ENCODE peak calls at places on chromosomes 4 and X, in seven cellular contexts. One of them, this sample, is unnamed. For H3K27me3, the result is how much of the 10 kb centered on the place peaks cover.

GRCh38 chr4:153750197-153750817 is 9.5 kb downstream of the RNF175 start:
- DNase-seq in PC-3: peak
- DNase-seq in GM23338: peak
- DNase-seq in neural progenitor cell: peak
- DNase-seq in HCT116: peak
- DNase-seq in MM.1S: peak
- DNase-seq in hepatocyte: peak
- DNase-seq in this sample: peak

GRCh38 chrX:3820170-3820569 is 106.7 kb upstream of the PRKX start:
- DNase-seq in PC-3: peak
- DNase-seq in GM23338: no peak
- DNase-seq in neural progenitor cell: no peak
- DNase-seq in HCT116: no peak
- DNase-seq in MM.1S: no peak
- DNase-seq in hepatocyte: peak
- DNase-seq in this sample: peak

GRCh38 chr4:15652191-15652590 is 3.0 kb downstream of the FBXL5 start:
- DNase-seq in PC-3: no peak
- DNase-seq in GM23338: no peak
- DNase-seq in neural progenitor cell: no peak
- DNase-seq in HCT116: no peak
- DNase-seq in MM.1S: no peak
- DNase-seq in hepatocyte: no peak
- DNase-seq in this sample: peak

GRCh38 chrX:38260231-38260630 is 39.6 kb upstream of the SRPX start:
- DNase-seq in PC-3: peak
- DNase-seq in GM23338: peak
- DNase-seq in neural progenitor cell: peak
- DNase-seq in HCT116: peak
- DNase-seq in MM.1S: no peak
- DNase-seq in hepatocyte: peak
- DNase-seq in this sample: peak

GRCh38 chrX:96843566-96843965 is 40.1 kb upstream of the RPA4 start:
- DNase-seq in PC-3: no peak
- DNase-seq in GM23338: peak
- DNase-seq in neural progenitor cell: peak
- DNase-seq in HCT116: no peak
- DNase-seq in MM.1S: no peak
- DNase-seq in hepatocyte: peak
- DNase-seq in this sample: no peak

GRCh38 chr4:2426069-2426397 is 7.3 kb downstream of the CFAP99 start:
- DNase-seq in PC-3: no peak
- DNase-seq in GM23338: no peak
- DNase-seq in neural progenitor cell: no peak
- DNase-seq in HCT116: no peak
- DNase-seq in MM.1S: no peak
- DNase-seq in hepatocyte: no peak
- DNase-seq in this sample: no peak

GRCh38 chrX:96568088-96568487 is 116.6 kb upstream of the DIAPH2 start:
- DNase-seq in PC-3: no peak
- DNase-seq in GM23338: no peak
- DNase-seq in neural progenitor cell: no peak
- DNase-seq in HCT116: no peak
- DNase-seq in MM.1S: no peak
- DNase-seq in hepatocyte: no peak
- DNase-seq in this sample: no peak

GRCh38 chrX:130108647-130109428 is 1.5 kb downstream of the ELF4 start:
- DNase-seq in PC-3: peak
- DNase-seq in GM23338: no peak
- DNase-seq in neural progenitor cell: no peak
- DNase-seq in HCT116: no peak
- DNase-seq in MM.1S: no peak
- DNase-seq in hepatocyte: peak
- DNase-seq in this sample: peak

GRCh38 chr4:54661156-54661555 is 3.4 kb downstream of the KIT start:
- DNase-seq in PC-3: peak
- DNase-seq in GM23338: no peak
- DNase-seq in neural progenitor cell: no peak
- DNase-seq in HCT116: no peak
- DNase-seq in MM.1S: no peak
- DNase-seq in hepatocyte: no peak
- DNase-seq in this sample: peak

GRCh38 chr4:8580321-8581093 is at the start of gene GPR78:
- DNase-seq in PC-3: peak
- DNase-seq in GM23338: peak
- DNase-seq in neural progenitor cell: peak
- DNase-seq in HCT116: no peak
- DNase-seq in MM.1S: no peak
- DNase-seq in hepatocyte: peak
- DNase-seq in this sample: peak

GRCh38 chr4:172631832-172632231 is 536.8 kb upstream of the GALNT7 start:
- DNase-seq in PC-3: no peak
- DNase-seq in GM23338: no peak
- DNase-seq in neural progenitor cell: no peak
- DNase-seq in HCT116: no peak
- DNase-seq in MM.1S: no peak
- DNase-seq in hepatocyte: no peak
- DNase-seq in this sample: no peak

GRCh38 chr4:7629855-7630254 is 195.1 kb upstream of the PSAPL1 start:
- DNase-seq in PC-3: no peak
- DNase-seq in GM23338: no peak
- DNase-seq in neural progenitor cell: no peak
- DNase-seq in HCT116: no peak
- DNase-seq in MM.1S: no peak
- DNase-seq in hepatocyte: no peak
- DNase-seq in this sample: no peak

GRCh38 chr4:87938746-87939145 is 36.8 kb upstream of the SPP1 start:
- DNase-seq in PC-3: no peak
- DNase-seq in GM23338: no peak
- DNase-seq in neural progenitor cell: no peak
- DNase-seq in HCT116: no peak
- DNase-seq in MM.1S: no peak
- DNase-seq in hepatocyte: no peak
- DNase-seq in this sample: no peak

GRCh38 chrX:48511561-48511960 is 2.8 kb downstream of the PORCN start:
- DNase-seq in PC-3: peak
- DNase-seq in GM23338: peak
- DNase-seq in neural progenitor cell: peak
- DNase-seq in HCT116: no peak
- DNase-seq in MM.1S: no peak
- DNase-seq in hepatocyte: no peak
- DNase-seq in this sample: peak

GRCh38 chr4:126431049-126431448 is 1116.3 kb downstream of the FAT4 start:
- DNase-seq in PC-3: no peak
- DNase-seq in GM23338: no peak
- DNase-seq in neural progenitor cell: no peak
- DNase-seq in HCT116: no peak
- DNase-seq in MM.1S: no peak
- DNase-seq in hepatocyte: no peak
- DNase-seq in this sample: no peak

GRCh38 chr4:95124906-95125504 is 367.2 kb downstream of the BMPR1B start:
- DNase-seq in PC-3: peak
- DNase-seq in GM23338: peak
- DNase-seq in neural progenitor cell: peak
- DNase-seq in HCT116: peak
- DNase-seq in MM.1S: peak
- DNase-seq in hepatocyte: peak
- DNase-seq in this sample: peak

GRCh38 chrX:107725761-107726555 is 49.6 kb downstream of the TSC22D3 start:
- DNase-seq in PC-3: peak
- DNase-seq in GM23338: no peak
- DNase-seq in neural progenitor cell: no peak
- DNase-seq in HCT116: no peak
- DNase-seq in MM.1S: no peak
- DNase-seq in hepatocyte: no peak
- DNase-seq in this sample: no peak

GRCh38 chr4:186481998-186482790 is 73.2 kb downstream of the MTNR1A start:
- DNase-seq in PC-3: no peak
- DNase-seq in GM23338: peak
- DNase-seq in neural progenitor cell: peak
- DNase-seq in HCT116: no peak
- DNase-seq in MM.1S: no peak
- DNase-seq in hepatocyte: no peak
- DNase-seq in this sample: no peak

GRCh38 chrX:134161162-134161561 is 75.8 kb upstream of the CCDC160 start:
- DNase-seq in PC-3: no peak
- DNase-seq in GM23338: no peak
- DNase-seq in neural progenitor cell: no peak
- DNase-seq in HCT116: no peak
- DNase-seq in MM.1S: no peak
- DNase-seq in hepatocyte: no peak
- DNase-seq in this sample: no peak

DNA sequence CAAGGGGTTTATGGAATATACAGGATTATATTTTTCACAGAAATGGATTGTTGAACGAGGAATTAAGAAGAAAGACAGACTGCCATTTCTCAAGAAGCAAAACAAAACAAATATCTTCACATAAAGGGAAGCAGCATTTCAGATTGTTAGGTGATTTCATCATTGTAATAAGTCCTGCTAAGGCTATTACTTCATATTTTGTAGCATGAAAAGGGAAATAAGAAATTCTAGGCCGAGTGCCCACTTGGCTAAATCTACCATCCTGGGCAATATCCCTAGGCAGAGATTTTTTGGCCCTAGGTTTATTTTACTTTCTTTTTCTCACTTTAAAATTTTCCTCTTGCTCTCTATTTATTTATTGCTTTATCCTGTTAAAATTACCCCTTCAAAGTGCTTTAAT is 142.4 kb downstream of the PDGFC start:
- DNase-seq in PC-3: no peak
- DNase-seq in GM23338: no peak
- DNase-seq in neural progenitor cell: no peak
- DNase-seq in HCT116: no peak
- DNase-seq in MM.1S: no peak
- DNase-seq in hepatocyte: no peak
- DNase-seq in this sample: peak
- TF ChIP-seq EZH2phosphoT487 in PC-3: no peak
- TF ChIP-seq EZH2phosphoT487 in GM23338: no peak
- TF ChIP-seq EZH2phosphoT487 in neural progenitor cell: no peak
- TF ChIP-seq EZH2phosphoT487 in HCT116: no peak
- TF ChIP-seq EZH2phosphoT487 in MM.1S: no peak
- TF ChIP-seq EZH2phosphoT487 in hepatocyte: no peak
- TF ChIP-seq EZH2phosphoT487 in this sample: no peak

GRCh38 chr4:55684276-55684675 is 48.2 kb upstream of the NMU start:
- DNase-seq in PC-3: no peak
- DNase-seq in GM23338: no peak
- DNase-seq in neural progenitor cell: no peak
- DNase-seq in HCT116: no peak
- DNase-seq in MM.1S: no peak
- DNase-seq in hepatocyte: no peak
- DNase-seq in this sample: no peak
- TF ChIP-seq EZH2 in PC-3: no peak
- TF ChIP-seq EZH2 in GM23338: no peak
- TF ChIP-seq EZH2 in neural progenitor cell: no peak
- TF ChIP-seq EZH2 in HCT116: no peak
- TF ChIP-seq EZH2 in MM.1S: no peak
- TF ChIP-seq EZH2 in hepatocyte: no peak
- TF ChIP-seq EZH2 in this sample: no peak

GRCh38 chrX:644304-645023 is 13.9 kb downstream of the SHOX start:
- DNase-seq in PC-3: no peak
- DNase-seq in GM23338: peak
- DNase-seq in neural progenitor cell: peak
- DNase-seq in HCT116: no peak
- DNase-seq in MM.1S: no peak
- DNase-seq in hepatocyte: no peak
- DNase-seq in this sample: no peak

GRCh38 chrX:640641-641040 is 10.1 kb downstream of the SHOX start:
- DNase-seq in PC-3: no peak
- DNase-seq in GM23338: no peak
- DNase-seq in neural progenitor cell: no peak
- DNase-seq in HCT116: no peak
- DNase-seq in MM.1S: no peak
- DNase-seq in hepatocyte: no peak
- DNase-seq in this sample: no peak

GRCh38 chrX:641671-642435 is 11.3 kb downstream of the SHOX start:
- DNase-seq in PC-3: no peak
- DNase-seq in GM23338: no peak
- DNase-seq in neural progenitor cell: no peak
- DNase-seq in HCT116: no peak
- DNase-seq in MM.1S: no peak
- DNase-seq in hepatocyte: no peak
- DNase-seq in this sample: no peak

GRCh38 chrX:643911-644303 is 13.3 kb downstream of the SHOX start:
- DNase-seq in PC-3: no peak
- DNase-seq in GM23338: peak
- DNase-seq in neural progenitor cell: no peak
- DNase-seq in HCT116: no peak
- DNase-seq in MM.1S: no peak
- DNase-seq in hepatocyte: no peak
- DNase-seq in this sample: no peak

DNA sequence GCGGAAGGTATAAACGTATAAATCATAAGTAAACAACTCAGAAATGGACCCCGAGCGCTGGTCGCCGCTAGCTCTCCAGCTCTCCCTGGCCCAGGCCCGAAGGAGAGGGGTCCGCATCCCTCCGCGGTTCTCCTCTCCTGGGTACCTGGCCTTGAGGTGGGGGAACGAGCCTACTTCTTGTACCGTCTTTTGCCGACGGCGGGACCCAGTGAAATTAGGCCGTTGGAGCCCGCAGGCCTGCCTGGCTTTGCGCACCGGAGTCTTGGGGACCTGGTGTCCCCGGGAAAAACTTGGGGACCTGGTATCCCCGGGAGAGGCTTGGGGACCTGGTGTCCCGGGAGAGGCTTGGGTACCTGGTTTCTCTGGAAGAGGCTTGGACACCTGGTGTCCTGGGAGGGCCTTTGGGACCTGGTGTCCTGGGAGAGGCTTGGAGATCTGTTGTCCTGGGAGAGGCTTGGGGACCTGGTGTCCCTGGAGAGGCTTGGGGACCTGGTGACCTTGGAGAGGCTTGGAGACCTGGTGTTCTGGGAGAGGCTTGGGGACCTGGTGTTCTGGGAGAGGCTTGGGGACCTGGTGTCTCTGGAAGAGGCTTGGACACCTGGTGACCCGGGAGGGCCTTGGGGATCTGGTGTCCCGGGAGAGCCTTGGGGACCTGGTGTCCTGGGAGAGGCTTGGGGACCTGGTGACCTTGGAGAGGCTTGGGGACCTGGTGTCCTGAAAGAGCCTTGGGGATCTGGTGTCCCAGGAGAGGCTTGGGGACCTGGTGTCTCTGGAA is 12.0 kb downstream of the SHOX start:
- DNase-seq in PC-3: no peak
- DNase-seq in GM23338: peak
- DNase-seq in neural progenitor cell: no peak
- DNase-seq in HCT116: no peak
- DNase-seq in MM.1S: no peak
- DNase-seq in hepatocyte: no peak
- DNase-seq in this sample: no peak
- H3K27me3 ChIP-seq in PC-3: under half
- H3K27me3 ChIP-seq in GM23338: half or more
- H3K27me3 ChIP-seq in neural progenitor cell: half or more
- H3K27me3 ChIP-seq in HCT116: under half
- H3K27me3 ChIP-seq in MM.1S: under half
- H3K27me3 ChIP-seq in hepatocyte: half or more
- H3K27me3 ChIP-seq in this sample: under half

DNA sequence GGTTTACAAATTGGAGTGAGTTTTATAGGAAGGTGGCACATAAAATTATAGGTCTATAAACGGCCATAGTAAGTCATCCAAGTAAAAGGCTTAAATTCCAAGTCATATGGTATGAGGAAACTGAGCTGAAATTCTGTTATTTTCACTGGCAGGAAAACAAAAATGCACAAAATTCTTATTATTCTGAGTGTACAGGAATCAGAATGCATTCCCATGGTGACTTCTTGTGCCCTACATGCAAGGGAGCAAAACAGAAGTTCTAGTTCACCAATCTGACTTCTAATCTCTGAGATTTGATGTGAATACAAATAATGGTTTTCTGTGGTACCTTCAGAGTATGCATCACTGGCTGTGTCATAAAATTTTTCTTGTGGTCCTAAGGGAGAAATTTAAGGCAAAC is 102.9 kb downstream of the CLCN4 start:
- DNase-seq in PC-3: no peak
- DNase-seq in GM23338: no peak
- DNase-seq in neural progenitor cell: no peak
- DNase-seq in HCT116: no peak
- DNase-seq in MM.1S: no peak
- DNase-seq in hepatocyte: no peak
- DNase-seq in this sample: peak
- TF ChIP-seq EZH2phosphoT487 in PC-3: no peak
- TF ChIP-seq EZH2phosphoT487 in GM23338: no peak
- TF ChIP-seq EZH2phosphoT487 in neural progenitor cell: no peak
- TF ChIP-seq EZH2phosphoT487 in HCT116: no peak
- TF ChIP-seq EZH2phosphoT487 in MM.1S: no peak
- TF ChIP-seq EZH2phosphoT487 in hepatocyte: no peak
- TF ChIP-seq EZH2phosphoT487 in this sample: no peak